ENCODE peak calls at places on chromosomes 5 and 9, in five cellular contexts. I is neuronal stem cell, F is neural progenitor cell, X is GM23248, J is mammary epithelial cell. G is an unnamed sample.

GRCh38 chr9:129740174-129740573 is 12.7 kb downstream of the PTGES start:
- DNase-seq in I (no peak), F (no peak), X (no peak), J (no peak), G (no peak)

GRCh38 chr9:132627594-132627993 is 42.2 kb downstream of the DDX31 start:
- DNase-seq in I (no peak), F (no peak), X (no peak), J (no peak), G (no peak)

GRCh38 chr9:114303571-114303970 is 19.3 kb upstream of the ORM1 start:
- DNase-seq in I (no peak), F (no peak), X (no peak), J (no peak), G (no peak)

GRCh38 chr9:89418112-89418872 is 79.6 kb downstream of the SEMA4D start:
- DNase-seq in I (no peak), F (no peak), X (no peak), J (no peak), G (no peak)

GRCh38 chr5:154647760-154648143 is 107.4 kb upstream of the LARP1 start:
- DNase-seq in I (no peak), F (no peak), X (peak; percentile 15), J (no peak), G (no peak)

GRCh38 chr5:22541037-22541436 is 312.1 kb downstream of the CDH12 start:
- DNase-seq in I (no peak), F (peak; percentile 4), X (no peak), J (no peak), G (peak; percentile 83)

GRCh38 chr9:76459691-76460635 is 981 bp downstream of the GCNT1 start:
- DNase-seq in I (peak; percentile 23), F (peak; percentile 76), X (peak; percentile 86), J (peak; percentile 55), G (peak; percentile 72)

GRCh38 chr5:169831331-169831730 is 149.0 kb downstream of the INSYN2B start:
- DNase-seq in I (no peak), F (no peak), X (no peak), J (peak; percentile 72), G (no peak)

GRCh38 chr9:89549031-89549644 is 51.2 kb upstream of the SEMA4D start:
- DNase-seq in I (peak; percentile 44), F (peak; percentile 77), X (peak; percentile 73), J (peak; percentile 39), G (peak; percentile 80)

GRCh38 chr9:94919376-94920098 is 193.0 kb downstream of the AOPEP start:
- DNase-seq in I (no peak), F (no peak), X (peak; percentile 61), J (peak; percentile 92), G (no peak)

GRCh38 chr9:14511452-14511851 is 181.8 kb downstream of the ZDHHC21 start:
- DNase-seq in I (no peak), F (no peak), X (peak; percentile 48), J (peak; percentile 26), G (no peak)

GRCh38 chr5:124411089-124411488 is 335.4 kb downstream of the ZNF608 start:
- DNase-seq in I (no peak), F (no peak), X (peak; percentile 5), J (no peak), G (no peak)

GRCh38 chr5:61619777-61620518 is 287.9 kb downstream of the ZSWIM6 start:
- DNase-seq in I (no peak), F (no peak), X (no peak), J (no peak), G (no peak)

GRCh38 chr9:97938081-97938644 is at the start of gene HEMGN:
- DNase-seq in I (no peak), F (no peak), X (no peak), J (no peak), G (no peak)

GRCh38 chr5:16933337-16933736 is 2.8 kb downstream of the MYO10 start:
- DNase-seq in I (no peak), F (no peak), X (peak; percentile 32), J (no peak), G (no peak)

GRCh38 chr9:71245651-71246050 is 124.2 kb upstream of the TRPM3 start:
- DNase-seq in I (no peak), F (no peak), X (no peak), J (no peak), G (no peak)

GRCh38 chr9:127256324-127256723 is 8.2 kb upstream of the GARNL3 start:
- DNase-seq in I (no peak), F (no peak), X (no peak), J (no peak), G (no peak)

GRCh38 chr5:169602535-169602934 is 19.0 kb downstream of the SPDL1 start:
- DNase-seq in I (no peak), F (no peak), X (peak; percentile 70), J (no peak), G (no peak)

GRCh38 chr5:160262665-160263064 is 33.4 kb downstream of the FABP6 start:
- DNase-seq in I (no peak), F (peak; percentile 26), X (peak; percentile 13), J (no peak), G (no peak)

GRCh38 chr5:136424835-136425694 is 59.7 kb upstream of the TRPC7 start:
- DNase-seq in I (peak; percentile 79), F (peak; percentile 90), X (peak; percentile 79), J (peak; percentile 31), G (peak; percentile 72)

GRCh38 chr5:10503997-10504761 is 59.7 kb upstream of the ANKRD33B start:
- DNase-seq in I (no peak), F (no peak), X (no peak), J (no peak), G (no peak)

GRCh38 chr5:69099302-69099701 is 5.5 kb downstream of the SLC30A5 start:
- DNase-seq in I (no peak), F (peak; percentile 10), X (no peak), J (no peak), G (no peak)

GRCh38 chr9:119094086-119094485 is 275.1 kb downstream of the BRINP1 start:
- DNase-seq in I (no peak), F (no peak), X (peak; percentile 7), J (no peak), G (no peak)

GRCh38 chr5:103896593-103896992 is 334.0 kb upstream of the NUDT12 start:
- DNase-seq in I (no peak), F (no peak), X (no peak), J (no peak), G (no peak)

GRCh38 chr5:173762045-173762444 is 126.1 kb upstream of the CPEB4 start:
- DNase-seq in I (no peak), F (no peak), X (no peak), J (no peak), G (no peak)

GRCh38 chr5:95881833-95882232 is 59.3 kb upstream of the GLRX start:
- DNase-seq in I (no peak), F (no peak), X (no peak), J (peak; percentile 48), G (no peak)

GRCh38 chr9:121675969-121676822 is 24.8 kb downstream of the DAB2IP start:
- DNase-seq in I (no peak), F (no peak), X (peak; percentile 17), J (no peak), G (no peak)

GRCh38 chr9:81371824-81372223 is 317.5 kb downstream of the TLE1 start:
- DNase-seq in I (no peak), F (no peak), X (no peak), J (no peak), G (no peak)

GRCh38 chr9:15310448-15310847 is 3.4 kb upstream of the TTC39B start:
- DNase-seq in I (no peak), F (no peak), X (no peak), J (no peak), G (no peak)

GRCh38 chr5:176355400-176356178 is 6.0 kb downstream of the KIAA1191 start:
- DNase-seq in I (no peak), F (peak; percentile 64), X (no peak), J (no peak), G (peak; percentile 69)

GRCh38 chr5:176359658-176360057 is 1.9 kb downstream of the KIAA1191 start:
- DNase-seq in I (no peak), F (no peak), X (peak; percentile 30), J (peak; percentile 51), G (no peak)

GRCh38 chr5:176353533-176353932 is 8.0 kb downstream of the KIAA1191 start:
- DNase-seq in I (no peak), F (no peak), X (no peak), J (no peak), G (peak; percentile 94)

GRCh38 chr5:176352116-176352878 is 9.3 kb downstream of the KIAA1191 start:
- DNase-seq in I (no peak), F (no peak), X (no peak), J (no peak), G (no peak)

DNA sequence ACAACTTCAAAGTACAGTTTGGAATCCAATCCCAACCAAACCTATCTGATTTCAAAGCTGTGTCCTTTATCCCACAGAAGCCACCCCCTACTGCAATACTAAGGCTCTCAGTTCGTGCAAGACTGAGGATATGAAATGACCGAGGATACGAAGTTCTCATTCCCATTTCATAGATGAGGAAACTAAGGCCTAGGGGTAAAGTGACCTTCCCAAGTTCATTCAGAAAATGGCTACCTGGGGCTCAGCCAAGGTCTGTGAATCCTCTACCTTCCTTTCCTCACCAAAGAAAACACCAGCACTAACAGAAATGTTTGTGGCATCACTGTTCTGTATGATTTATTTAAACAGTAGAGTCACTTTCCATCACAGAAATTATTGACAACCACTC is 5.4 kb downstream of the KIAA1191 start:
- DNase-seq in I (no peak), F (no peak), X (no peak), J (no peak), G (no peak)
- H3K4me1 ChIP-seq in I (peaks cover 1% of the 10 kb centered on the region), F (peaks cover 11% of the 10 kb centered on the region), X (no peaks in the 10 kb centered on the region), J (peaks cover 5% of the 10 kb centered on the region), G (peaks cover 17% of the 10 kb centered on the region)

GRCh38 chr9:120486835-120487234 is 93.1 kb downstream of the CDK5RAP2 start:
- DNase-seq in I (no peak), F (no peak), X (no peak), J (no peak), G (no peak)

GRCh38 chr9:120486347-120486746 is 93.6 kb downstream of the CDK5RAP2 start:
- DNase-seq in I (no peak), F (no peak), X (peak; percentile 62), J (no peak), G (no peak)

GRCh38 chr9:120490888-120491595 is 88.9 kb downstream of the CDK5RAP2 start:
- DNase-seq in I (no peak), F (no peak), X (peak; percentile 39), J (no peak), G (no peak)
- H3K4me1 ChIP-seq in I (no peaks in the 10 kb centered on the region), F (peaks cover 7% of the 10 kb centered on the region), X (peaks cover 9% of the 10 kb centered on the region), J (no peaks in the 10 kb centered on the region), G (no peaks in the 10 kb centered on the region)

GRCh38 chr5:14443665-14444064 is 137.9 kb upstream of the OTULINL start:
- DNase-seq in I (no peak), F (no peak), X (peak; percentile 64), J (no peak), G (no peak)
- H3K4me1 ChIP-seq in I (peaks cover 30% of the 10 kb centered on the region), F (peaks cover 59% of the 10 kb centered on the region), X (peaks cover 81% of the 10 kb centered on the region), J (peaks cover 21% of the 10 kb centered on the region), G (peaks cover 31% of the 10 kb centered on the region)

DNA sequence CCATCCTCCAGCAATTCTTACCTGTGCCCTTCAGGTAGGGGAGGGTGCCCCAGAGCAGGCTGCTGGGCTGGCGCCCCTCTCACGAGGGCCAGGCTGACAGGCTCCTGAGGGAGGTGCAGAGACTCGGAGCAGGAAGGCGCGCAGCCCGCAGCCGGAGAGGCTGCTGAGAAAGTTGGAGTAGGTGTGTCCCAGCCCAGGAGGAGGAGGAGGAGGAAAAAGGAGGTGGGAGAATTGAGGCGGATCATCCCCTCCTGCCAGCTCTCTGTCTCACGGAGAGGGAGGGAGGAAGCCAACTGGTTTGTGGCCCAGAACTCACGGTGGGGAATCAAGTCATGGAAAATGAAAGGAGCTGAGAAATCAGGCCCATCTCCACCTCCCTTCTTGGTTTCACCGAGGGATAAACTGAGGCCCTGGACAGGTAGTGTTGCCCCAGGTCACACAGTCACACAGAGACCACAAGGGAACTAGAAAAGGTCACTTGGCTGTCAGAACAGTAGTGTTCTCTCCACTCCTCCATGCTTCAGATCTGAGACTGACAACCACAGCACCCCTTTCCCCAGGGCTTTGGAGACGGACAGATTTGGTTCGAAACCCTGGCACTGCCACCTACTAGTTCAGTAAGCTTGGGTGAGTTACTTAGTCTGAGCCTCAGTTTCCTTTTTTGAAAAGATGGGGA is at the start of gene FAT2:
- DNase-seq in I (no peak), F (peak; percentile 44), X (no peak), J (peak; percentile 87), G (no peak)
- H3K4me1 ChIP-seq in I (peaks cover 8% of the 10 kb centered on the region), F (peaks cover 16% of the 10 kb centered on the region), X (no peaks in the 10 kb centered on the region), J (peaks cover 61% of the 10 kb centered on the region), G (peaks cover 41% of the 10 kb centered on the region)

G was measured in SJCRH30.